ENCODE peak calls at places on chromosomes 16 and 17, in five cellular contexts. One of them, this sample, is unnamed.

GRCh38 chr17:42274273-42274542 is 2.0 kb downstream of the STAT5B start:
- DNase-seq in mammary epithelial cell: no peak
- DNase-seq in tibial artery: no peak
- DNase-seq in prostate gland: no peak
- DNase-seq in upper lobe of right lung: no peak
- DNase-seq in this sample: no peak

GRCh38 chr17:29238133-29238850 is 8.4 kb upstream of the CRYBA1 start:
- DNase-seq in mammary epithelial cell: peak; percentile 12
- DNase-seq in upper lobe of right lung: no peak
- DNase-seq in tibial artery: peak; percentile 39
- DNase-seq in prostate gland: no peak
- DNase-seq in this sample: no peak

GRCh38 chr16:72689851-72690250 is 358.1 kb downstream of the ZFHX3 start:
- DNase-seq in prostate gland: no peak
- DNase-seq in upper lobe of right lung: no peak
- DNase-seq in mammary epithelial cell: no peak
- DNase-seq in tibial artery: no peak
- DNase-seq in this sample: no peak

GRCh38 chr16:84198401-84198800 is 7.4 kb downstream of the ADAD2 start:
- DNase-seq in mammary epithelial cell: peak; percentile 26
- DNase-seq in tibial artery: no peak
- DNase-seq in prostate gland: no peak
- DNase-seq in upper lobe of right lung: no peak
- DNase-seq in this sample: no peak

GRCh38 chr16:53913920-53914319 is 210.0 kb downstream of the FTO start:
- DNase-seq in mammary epithelial cell: no peak
- DNase-seq in upper lobe of right lung: no peak
- DNase-seq in tibial artery: no peak
- DNase-seq in prostate gland: no peak
- DNase-seq in this sample: no peak

GRCh38 chr16:89924925-89925307 is 1.8 kb downstream of the TUBB3 start:
- DNase-seq in tibial artery: no peak
- DNase-seq in prostate gland: no peak
- DNase-seq in mammary epithelial cell: no peak
- DNase-seq in upper lobe of right lung: no peak
- DNase-seq in this sample: no peak

GRCh38 chr17:36066365-36066945 is 2.4 kb downstream of the CCL18 start:
- DNase-seq in tibial artery: no peak
- DNase-seq in upper lobe of right lung: no peak
- DNase-seq in prostate gland: no peak
- DNase-seq in mammary epithelial cell: no peak
- DNase-seq in this sample: no peak

GRCh38 chr17:46877466-46877865 is 26.1 kb downstream of the WNT9B start:
- DNase-seq in prostate gland: no peak
- DNase-seq in tibial artery: no peak
- DNase-seq in mammary epithelial cell: no peak
- DNase-seq in upper lobe of right lung: no peak
- DNase-seq in this sample: peak; percentile 33

GRCh38 chr16:48576927-48577326 is 33.1 kb downstream of the N4BP1 start:
- DNase-seq in tibial artery: no peak
- DNase-seq in upper lobe of right lung: no peak
- DNase-seq in prostate gland: no peak
- DNase-seq in mammary epithelial cell: peak; percentile 78
- DNase-seq in this sample: no peak

GRCh38 chr17:18991531-18992315 is 12.8 kb downstream of the FAM83G start:
- DNase-seq in upper lobe of right lung: no peak
- DNase-seq in tibial artery: no peak
- DNase-seq in mammary epithelial cell: no peak
- DNase-seq in prostate gland: no peak
- DNase-seq in this sample: no peak

GRCh38 chr16:13919330-13919682 is 648 bp upstream of the ERCC4 start:
- DNase-seq in mammary epithelial cell: peak; percentile 45
- DNase-seq in tibial artery: no peak
- DNase-seq in upper lobe of right lung: no peak
- DNase-seq in prostate gland: peak; percentile 25
- DNase-seq in this sample: no peak

GRCh38 chr16:85436207-85436606 is 176.9 kb upstream of the GSE1 start:
- DNase-seq in prostate gland: no peak
- DNase-seq in tibial artery: no peak
- DNase-seq in mammary epithelial cell: no peak
- DNase-seq in upper lobe of right lung: no peak
- DNase-seq in this sample: no peak

GRCh38 chr16:69182730-69183416 is 4.1 kb upstream of the SNTB2 start:
- DNase-seq in prostate gland: peak; percentile 56
- DNase-seq in upper lobe of right lung: no peak
- DNase-seq in mammary epithelial cell: peak; percentile 44
- DNase-seq in tibial artery: no peak
- DNase-seq in this sample: no peak

GRCh38 chr17:51461578-51462004 is 201.2 kb downstream of the UTP18 start:
- DNase-seq in mammary epithelial cell: peak; percentile 24
- DNase-seq in tibial artery: peak; percentile 44
- DNase-seq in upper lobe of right lung: peak; percentile 75
- DNase-seq in prostate gland: peak; percentile 14
- DNase-seq in this sample: peak; percentile 26

GRCh38 chr16:84692451-84692850 is 7.3 kb upstream of the USP10 start:
- DNase-seq in prostate gland: no peak
- DNase-seq in mammary epithelial cell: no peak
- DNase-seq in upper lobe of right lung: no peak
- DNase-seq in tibial artery: no peak
- DNase-seq in this sample: no peak

GRCh38 chr16:21650517-21650916 is 1.9 kb downstream of the IGSF6 start:
- DNase-seq in prostate gland: no peak
- DNase-seq in mammary epithelial cell: no peak
- DNase-seq in upper lobe of right lung: no peak
- DNase-seq in tibial artery: peak; percentile 52
- DNase-seq in this sample: no peak

GRCh38 chr16:79899316-79900110 is 299.0 kb upstream of the MAF start:
- DNase-seq in prostate gland: no peak
- DNase-seq in mammary epithelial cell: no peak
- DNase-seq in tibial artery: no peak
- DNase-seq in upper lobe of right lung: no peak
- DNase-seq in this sample: no peak

GRCh38 chr16:12735805-12736204 is 67.9 kb downstream of the CPPED1 start:
- DNase-seq in prostate gland: no peak
- DNase-seq in tibial artery: no peak
- DNase-seq in upper lobe of right lung: no peak
- DNase-seq in mammary epithelial cell: no peak
- DNase-seq in this sample: no peak

GRCh38 chr16:11084484-11085024 is 140.2 kb downstream of the CLEC16A start:
- DNase-seq in tibial artery: no peak
- DNase-seq in upper lobe of right lung: no peak
- DNase-seq in mammary epithelial cell: no peak
- DNase-seq in prostate gland: no peak
- DNase-seq in this sample: no peak

GRCh38 chr17:81483085-81483861 is 29.3 kb downstream of the ACTG1 start:
- DNase-seq in mammary epithelial cell: no peak
- DNase-seq in upper lobe of right lung: no peak
- DNase-seq in prostate gland: no peak
- DNase-seq in tibial artery: no peak
- DNase-seq in this sample: peak; percentile 64

GRCh38 chr17:81890447-81891302 is 711 bp downstream of the ALYREF start:
- DNase-seq in mammary epithelial cell: no peak
- DNase-seq in tibial artery: no peak
- DNase-seq in prostate gland: no peak
- DNase-seq in upper lobe of right lung: no peak
- DNase-seq in this sample: no peak

GRCh38 chr16:67967956-67968439 is 439 bp downstream of the SLC12A4 start:
- DNase-seq in mammary epithelial cell: no peak
- DNase-seq in upper lobe of right lung: peak; percentile 79
- DNase-seq in tibial artery: no peak
- DNase-seq in prostate gland: no peak
- DNase-seq in this sample: peak; percentile 64

GRCh38 chr16:30429678-30430427 is at the start of gene DCTPP1:
- DNase-seq in upper lobe of right lung: peak; percentile 95
- DNase-seq in mammary epithelial cell: peak; percentile 99
- DNase-seq in tibial artery: peak; percentile 97
- DNase-seq in prostate gland: peak; percentile 97
- DNase-seq in this sample: peak; percentile 94

GRCh38 chr17:50206604-50207293 is 5.3 kb upstream of the COL1A1 start:
- DNase-seq in mammary epithelial cell: no peak
- DNase-seq in upper lobe of right lung: no peak
- DNase-seq in tibial artery: peak; percentile 57
- DNase-seq in prostate gland: no peak
- DNase-seq in this sample: peak; percentile 57

GRCh38 chr17:1298616-1299015 is 19.2 kb downstream of the TRARG1 start:
- DNase-seq in tibial artery: no peak
- DNase-seq in prostate gland: no peak
- DNase-seq in mammary epithelial cell: no peak
- DNase-seq in upper lobe of right lung: peak; percentile 70
- DNase-seq in this sample: no peak
- H3K4me3 ChIP-seq in tibial artery: no peak overlapping the region
- H3K4me3 ChIP-seq in prostate gland: no peak overlapping the region
- H3K4me3 ChIP-seq in mammary epithelial cell: no peak overlapping the region
- H3K4me3 ChIP-seq in upper lobe of right lung: no peak overlapping the region
- H3K4me3 ChIP-seq in this sample: no peak overlapping the region

GRCh38 chr17:7548585-7549400 is at the start of gene TNFSF12:
- DNase-seq in mammary epithelial cell: no peak
- DNase-seq in upper lobe of right lung: peak; percentile 88
- DNase-seq in tibial artery: peak; percentile 70
- DNase-seq in prostate gland: peak; percentile 59
- DNase-seq in this sample: peak; percentile 79
- TF ChIP-seq CTCF in mammary epithelial cell: no peak
- TF ChIP-seq CTCF in upper lobe of right lung: peak; percentile 18
- TF ChIP-seq CTCF in tibial artery: peak; percentile 29
- TF ChIP-seq CTCF in prostate gland: peak; percentile 12
- TF ChIP-seq CTCF in this sample: peak; percentile 48

GRCh38 chr17:8965394-8966168 is at the start of gene PIK3R5:
- DNase-seq in upper lobe of right lung: peak; percentile 86
- DNase-seq in tibial artery: peak; percentile 45
- DNase-seq in mammary epithelial cell: peak; percentile 39
- DNase-seq in prostate gland: no peak
- DNase-seq in this sample: peak; percentile 50
- H3K27ac ChIP-seq in upper lobe of right lung: peak within 1 kb of the TSS; percentile 85
- H3K27ac ChIP-seq in tibial artery: no peak within 1 kb of the TSS
- H3K27ac ChIP-seq in mammary epithelial cell: no peak within 1 kb of the TSS
- H3K27ac ChIP-seq in prostate gland: no peak within 1 kb of the TSS
- H3K27ac ChIP-seq in this sample: peak within 1 kb of the TSS; percentile 67

DNA sequence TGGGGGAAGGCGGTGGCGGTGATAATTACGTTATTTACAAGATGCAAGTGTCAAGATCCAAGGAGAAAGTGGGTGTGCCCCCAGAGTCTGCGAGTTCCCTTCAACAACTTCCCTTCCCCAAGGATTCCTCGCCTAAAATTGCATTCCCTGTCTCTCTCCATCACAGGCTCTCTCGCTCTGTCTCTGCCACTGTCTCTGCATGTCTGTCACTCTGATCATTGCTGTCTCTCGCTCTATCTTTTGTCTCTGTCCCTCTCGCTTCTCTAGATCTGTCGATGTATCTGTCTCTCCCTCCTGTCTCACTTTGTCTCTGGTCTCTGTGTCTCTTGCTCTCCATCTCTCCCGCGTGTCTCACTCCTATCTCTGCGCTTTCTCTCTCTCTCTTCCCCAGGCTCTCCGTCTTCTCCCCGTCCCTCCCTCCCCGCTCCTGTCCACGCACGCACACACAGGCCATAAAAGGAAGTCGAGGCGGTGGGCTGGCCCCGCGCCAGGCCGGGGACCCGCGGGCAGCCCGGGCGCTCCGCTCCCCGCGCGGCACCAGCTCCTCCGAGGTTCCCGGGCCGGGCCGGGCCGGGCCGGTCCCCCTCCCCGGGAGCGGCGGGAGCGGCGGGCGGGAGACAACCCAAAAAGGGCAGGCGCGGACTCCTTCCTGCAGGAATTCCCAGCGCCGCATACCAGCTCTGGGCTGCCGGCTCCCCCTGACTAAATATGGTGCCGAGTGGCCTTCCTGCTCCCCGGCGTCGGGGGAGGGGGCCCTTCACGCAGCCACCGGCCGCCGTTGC is 1.1 kb upstream of the MYH11 start:
- DNase-seq in tibial artery: peak; percentile 62
- DNase-seq in mammary epithelial cell: no peak
- DNase-seq in prostate gland: peak; percentile 21
- DNase-seq in upper lobe of right lung: peak; percentile 67
- DNase-seq in this sample: peak; percentile 35
- H3K4me3 ChIP-seq in tibial artery: peak overlapping the region; percentile 74
- H3K4me3 ChIP-seq in mammary epithelial cell: peak overlapping the region; percentile 24
- H3K4me3 ChIP-seq in prostate gland: peak overlapping the region; percentile 22
- H3K4me3 ChIP-seq in upper lobe of right lung: peak overlapping the region; percentile 45
- H3K4me3 ChIP-seq in this sample: peak overlapping the region; percentile 62

DNA sequence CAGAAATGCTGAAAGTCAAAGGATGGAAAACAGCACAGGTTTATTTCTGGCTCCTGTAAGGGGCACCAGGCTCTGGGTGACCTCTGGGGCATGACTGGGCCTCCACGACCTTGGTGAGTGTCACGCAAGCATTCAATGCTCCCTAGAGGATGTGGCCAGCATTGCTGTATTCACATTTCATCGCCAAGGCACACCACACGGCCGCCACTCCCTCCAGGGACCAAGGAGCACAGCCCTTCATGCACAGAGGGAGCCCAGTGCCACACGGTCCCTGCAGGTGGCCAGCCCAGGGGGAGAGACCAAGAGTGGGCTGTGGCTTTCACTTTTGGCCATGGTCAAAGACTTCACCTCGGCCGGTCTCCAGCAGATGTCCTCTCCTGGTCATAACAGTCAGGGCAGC is 137.4 kb upstream of the TNRC6C start:
- DNase-seq in upper lobe of right lung: no peak
- DNase-seq in tibial artery: no peak
- DNase-seq in mammary epithelial cell: no peak
- DNase-seq in prostate gland: no peak
- DNase-seq in this sample: no peak
- TF ChIP-seq CTCF in upper lobe of right lung: no peak
- TF ChIP-seq CTCF in tibial artery: no peak
- TF ChIP-seq CTCF in mammary epithelial cell: no peak
- TF ChIP-seq CTCF in prostate gland: no peak
- TF ChIP-seq CTCF in this sample: peak; percentile 49

DNA sequence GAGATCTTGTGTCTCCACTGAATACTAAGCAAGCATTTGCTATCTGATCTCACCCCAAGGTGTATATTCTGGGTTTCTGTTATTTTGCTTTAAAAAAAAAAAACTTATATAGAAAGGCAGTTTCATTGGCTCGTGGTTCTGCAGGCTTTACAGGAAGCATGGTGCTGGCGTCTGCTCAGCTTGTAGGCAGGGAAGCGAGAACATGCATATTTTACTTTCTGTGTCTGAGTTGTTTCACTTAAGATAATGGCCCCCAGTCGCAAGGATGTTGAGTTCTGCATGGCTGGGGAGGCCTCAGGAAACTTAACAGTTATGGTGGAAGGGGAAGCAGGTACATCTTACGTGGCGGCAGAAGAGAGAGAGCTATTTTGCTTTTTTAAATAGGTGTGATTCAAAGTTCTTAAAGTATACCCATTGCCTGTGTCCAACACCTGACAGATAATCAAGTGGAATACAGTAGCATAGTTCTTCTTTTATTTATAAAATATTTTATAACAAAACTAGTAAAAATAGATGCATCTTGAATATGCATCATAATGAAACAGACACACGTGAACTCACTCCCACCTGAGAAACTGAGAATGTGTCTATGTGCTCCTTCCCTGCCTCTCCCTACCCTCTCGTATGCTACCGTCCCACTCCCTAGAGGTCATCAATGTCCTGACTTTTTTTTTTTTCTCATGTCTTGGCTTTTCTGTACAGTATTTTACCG is 15.4 kb upstream of the ARHGAP17 start:
- DNase-seq in prostate gland: no peak
- DNase-seq in upper lobe of right lung: no peak
- DNase-seq in tibial artery: no peak
- DNase-seq in mammary epithelial cell: no peak
- DNase-seq in this sample: no peak
- H3K27ac ChIP-seq in prostate gland: no peak overlapping the region
- H3K27ac ChIP-seq in upper lobe of right lung: no peak overlapping the region
- H3K27ac ChIP-seq in tibial artery: peak overlapping the region; percentile 50
- H3K27ac ChIP-seq in mammary epithelial cell: no peak overlapping the region
- H3K27ac ChIP-seq in this sample: peak overlapping the region; percentile 83